ENCODE peak calls at places on chromosome X, in seven cellular contexts. X is Peyer's patch, Z is brain microvascular endothelial cell, T is fibroblast of lung, D is spleen, O is adrenal gland, W is tibial nerve. K is an unnamed sample.

GRCh38 chrX:128020701-128021100 is 31.5 kb downstream of the ACTRT1 start:
- DNase-seq in X (no peak), Z (peak; percentile 0), T (peak; percentile 40), D (no peak), O (no peak), W (no peak), K (no peak)

GRCh38 chrX:33183366-33183765 is 28.0 kb downstream of the DMD start:
- DNase-seq in X (no peak), Z (peak; percentile 77), T (peak; percentile 24), D (no peak), O (peak; percentile 80), W (no peak), K (peak; percentile 44)

GRCh38 chrX:132741706-132742105 is 216.7 kb downstream of the HS6ST2 start:
- DNase-seq in X (no peak), Z (no peak), T (peak; percentile 15), D (no peak), O (no peak), W (no peak), K (no peak)

GRCh38 chrX:110985470-110985869 is 110.5 kb upstream of the PAK3 start:
- DNase-seq in X (no peak), Z (no peak), T (no peak), D (no peak), O (no peak), W (no peak), K (no peak)

GRCh38 chrX:19899234-19899788 is 11.9 kb upstream of the SH3KBP1 start:
- DNase-seq in X (no peak), Z (no peak), T (no peak), D (no peak), O (no peak), W (no peak), K (no peak)

GRCh38 chrX:153499258-153499657 is 4.5 kb downstream of the BGN start:
- DNase-seq in X (no peak), Z (no peak), T (no peak), D (no peak), O (no peak), W (no peak), K (no peak)

GRCh38 chrX:132505116-132505515 is 16.3 kb upstream of the MBNL3 start:
- DNase-seq in X (no peak), Z (no peak), T (peak; percentile 4), D (no peak), O (peak; percentile 83), W (no peak), K (no peak)

GRCh38 chrX:75067931-75068330 is 88.2 kb downstream of the ABCB7 start:
- DNase-seq in X (no peak), Z (no peak), T (no peak), D (no peak), O (no peak), W (no peak), K (no peak)

GRCh38 chrX:39065051-39065871 is 264.0 kb downstream of the MID1IP1 start:
- DNase-seq in X (no peak), Z (no peak), T (no peak), D (no peak), O (no peak), W (no peak), K (no peak)

GRCh38 chrX:136143714-136144113 is 3.6 kb upstream of the FHL1 start:
- DNase-seq in X (no peak), Z (no peak), T (no peak), D (no peak), O (no peak), W (no peak), K (no peak)

GRCh38 chrX:40484408-40485091 is 96.2 kb upstream of the ATP6AP2 start:
- DNase-seq in X (no peak), Z (no peak), T (no peak), D (no peak), O (peak; percentile 79), W (no peak), K (no peak)

GRCh38 chrX:37349131-37350033 is at the start of gene PRRG1:
- DNase-seq in X (peak; percentile 74), Z (peak; percentile 67), T (peak; percentile 83), D (peak; percentile 80), O (peak; percentile 75), W (peak; percentile 42), K (peak; percentile 65)

GRCh38 chrX:13495232-13495631 is 74.2 kb upstream of the EGFL6 start:
- DNase-seq in X (no peak), Z (no peak), T (no peak), D (no peak), O (peak; percentile 51), W (no peak), K (no peak)

GRCh38 chrX:75746891-75747639 is 38.0 kb downstream of the MAGEE2 start:
- DNase-seq in X (peak; percentile 51), Z (peak; percentile 1), T (peak; percentile 17), D (peak; percentile 85), O (peak; percentile 66), W (no peak), K (no peak)

GRCh38 chrX:84320606-84321005 is 132.6 kb upstream of the RPS6KA6 start:
- DNase-seq in X (no peak), Z (no peak), T (peak; percentile 57), D (no peak), O (no peak), W (no peak), K (no peak)

GRCh38 chrX:78957049-78957767 is 12.0 kb downstream of the P2RY10 start:
- DNase-seq in X (no peak), Z (no peak), T (no peak), D (no peak), O (no peak), W (no peak), K (no peak)

GRCh38 chrX:71615056-71615455 is 3.3 kb downstream of the CXCR3 start:
- DNase-seq in X (no peak), Z (no peak), T (no peak), D (no peak), O (no peak), W (no peak), K (no peak)

GRCh38 chrX:71617742-71618141 is 569 bp downstream of the CXCR3 start:
- DNase-seq in X (no peak), Z (no peak), T (no peak), D (no peak), O (no peak), W (no peak), K (no peak)

GRCh38 chrX:71615954-71616353 is 2.4 kb downstream of the CXCR3 start:
- DNase-seq in X (no peak), Z (no peak), T (no peak), D (no peak), O (no peak), W (no peak), K (no peak)

GRCh38 chrX:71618303-71618721 is at the start of gene CXCR3:
- DNase-seq in X (peak; percentile 72), Z (no peak), T (peak; percentile 44), D (peak; percentile 83), O (peak; percentile 72), W (no peak), K (no peak)

DNA sequence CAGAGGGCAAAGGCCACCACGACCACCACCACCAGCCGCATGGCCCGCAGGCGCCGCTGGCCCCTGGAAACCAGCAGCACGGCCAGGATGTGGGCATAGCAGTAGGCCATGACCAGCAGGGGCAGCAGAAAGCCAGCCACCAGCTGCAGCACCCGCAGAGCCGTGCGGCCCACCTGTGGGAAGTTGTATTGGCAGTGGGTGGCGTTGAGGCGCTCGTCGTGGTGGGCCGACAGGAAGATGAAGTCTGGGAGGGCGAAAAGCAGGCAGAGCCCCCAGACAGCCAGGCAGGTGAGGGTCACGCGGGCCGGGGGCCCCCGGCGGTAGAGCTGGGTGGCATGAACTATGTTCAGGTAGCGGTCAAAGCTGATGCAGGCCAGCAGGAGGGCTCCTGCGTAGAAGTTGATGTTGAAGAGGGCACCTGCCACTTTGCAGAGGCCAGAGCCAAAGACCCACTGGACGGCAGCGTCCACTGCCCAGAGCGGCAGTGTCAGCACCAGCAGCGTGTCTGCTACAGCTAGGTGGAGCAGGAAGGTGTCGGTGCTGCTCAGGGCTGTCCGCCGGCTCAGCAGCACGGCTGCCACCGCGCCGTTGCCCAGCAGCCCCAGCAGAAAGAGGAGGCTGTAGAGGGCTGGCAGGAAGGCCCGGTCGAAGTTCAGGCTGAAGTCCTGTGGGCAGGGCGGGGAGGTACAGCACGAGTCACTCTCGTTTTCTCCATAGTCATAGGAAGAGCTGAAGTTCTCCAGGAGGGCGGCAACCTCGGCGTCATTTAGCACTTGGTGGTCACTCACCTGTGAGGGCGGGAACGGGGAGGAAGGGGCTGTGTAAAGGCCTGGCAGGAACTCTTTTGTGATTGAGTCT is 1.4 kb downstream of the CXCR3 start:
- DNase-seq in X (peak; percentile 86), Z (no peak), T (no peak), D (peak; percentile 84), O (no peak), W (no peak), K (no peak)
- H3K4me3 ChIP-seq in X (peak overlapping the region; percentile 23), Z (no peak overlapping the region), T (no peak overlapping the region), D (peak overlapping the region; percentile 17), O (no peak overlapping the region), W (no peak overlapping the region), K (no peak overlapping the region)

GRCh38 chrX:147550217-147550616 is 361.5 kb upstream of the FMR1 start:
- DNase-seq in X (no peak), Z (no peak), T (no peak), D (no peak), O (peak; percentile 66), W (no peak), K (no peak)
- TF ChIP-seq CTCF in X (no peak), Z (no peak), T (no peak), D (no peak), O (peak; percentile 48), W (no peak), K (no peak)

DNA sequence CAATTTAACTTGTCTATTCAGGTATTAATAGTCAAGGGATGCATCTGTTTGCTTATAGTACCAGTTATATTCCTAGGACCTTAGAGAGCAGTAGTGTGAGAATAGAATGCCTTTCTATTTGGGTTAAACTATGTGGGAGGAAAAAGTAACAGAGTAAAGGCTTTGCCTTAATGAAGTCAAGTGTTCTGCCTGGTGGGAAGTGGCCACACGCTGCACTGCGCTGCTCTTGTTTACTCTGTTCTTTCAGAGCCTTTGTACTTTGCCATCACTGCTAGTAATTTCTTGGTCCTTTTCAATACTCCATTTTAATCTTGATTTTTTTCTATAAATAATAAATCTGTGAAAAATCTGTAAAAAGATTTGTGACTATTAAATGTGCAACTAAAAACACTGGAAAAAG is 38.0 kb downstream of the YIPF6 start:
- DNase-seq in X (no peak), Z (no peak), T (no peak), D (no peak), O (no peak), W (no peak), K (no peak)
- H3K27ac ChIP-seq in X (no peak overlapping the region), Z (no peak overlapping the region), T (no peak overlapping the region), D (no peak overlapping the region), O (no peak overlapping the region), W (no peak overlapping the region), K (no peak overlapping the region)

GRCh38 chrX:6227445-6227820 is 1.2 kb downstream of the NLGN4X start:
- DNase-seq in X (no peak), Z (no peak), T (peak; percentile 3), D (peak; percentile 47), O (no peak), W (no peak), K (no peak)

GRCh38 chrX:6226646-6227444 is 1.8 kb downstream of the NLGN4X start:
- DNase-seq in X (no peak), Z (no peak), T (peak; percentile 11), D (peak; percentile 73), O (no peak), W (no peak), K (no peak)

GRCh38 chrX:6225307-6226052 is 3.2 kb downstream of the NLGN4X start:
- DNase-seq in X (no peak), Z (no peak), T (peak; percentile 13), D (no peak), O (no peak), W (no peak), K (no peak)

GRCh38 chrX:6228720-6229119 is at the start of gene NLGN4X:
- DNase-seq in X (no peak), Z (no peak), T (peak; percentile 29), D (peak; percentile 51), O (no peak), W (no peak), K (no peak)

GRCh38 chrX:6226053-6226645 is 2.5 kb downstream of the NLGN4X start:
- DNase-seq in X (no peak), Z (no peak), T (peak; percentile 6), D (peak; percentile 77), O (no peak), W (no peak), K (no peak)
- H3K4me3 ChIP-seq in X (peak overlapping the region; percentile 24), Z (peak overlapping the region; percentile 52), T (no peak overlapping the region), D (peak overlapping the region; percentile 55), O (no peak overlapping the region), W (peak overlapping the region; percentile 42), K (no peak overlapping the region)